ENCODE peak calls at places on chromosomes 1 and 21, in five cellular contexts. E is fibroblast of lung, Q is uterus, A is tibial nerve, O is tibial artery. K is an unnamed sample.
A peak's percentile ranks its signal among the peaks of the same experiment; 100 is the strongest.

GRCh38 chr1:168101336-168101735 is 35.4 kb downstream of the GPR161 start:
- DNase-seq in E (no peak), Q (no peak), A (no peak), O (no peak), K (no peak)

GRCh38 chr1:53349968-53350852 is 22.3 kb upstream of the LRP8 start:
- DNase-seq in E (no peak), Q (no peak), A (no peak), O (no peak), K (no peak)

GRCh38 chr1:236120725-236121153 is 21.6 kb upstream of the GPR137B start:
- DNase-seq in E (no peak), Q (no peak), A (no peak), O (no peak), K (no peak)

GRCh38 chr1:32077451-32077850 is 4.7 kb downstream of the TMEM39B start:
- DNase-seq in E (no peak), Q (no peak), A (no peak), O (no peak), K (no peak)

GRCh38 chr1:210332719-210333398 is 4.2 kb downstream of the HHAT start:
- DNase-seq in E (peak; percentile 73), Q (no peak), A (no peak), O (no peak), K (no peak)

GRCh38 chr1:17502326-17502778 is 37.1 kb upstream of the ARHGEF10L start:
- DNase-seq in E (peak; percentile 75), Q (peak; percentile 83), A (peak; percentile 84), O (peak; percentile 94), K (peak; percentile 46)

GRCh38 chr1:115229016-115229415 is 109.0 kb downstream of the NGF start:
- DNase-seq in E (no peak), Q (no peak), A (no peak), O (no peak), K (no peak)

GRCh38 chr1:70264875-70265274 is 43.7 kb downstream of the SRSF11 start:
- DNase-seq in E (no peak), Q (no peak), A (no peak), O (no peak), K (no peak)

GRCh38 chr21:26769613-26770188 is 75.5 kb downstream of the ADAMTS1 start:
- DNase-seq in E (peak; percentile 11), Q (peak; percentile 32), A (no peak), O (no peak), K (no peak)

GRCh38 chr1:248618878-248619277 is 16.0 kb downstream of the OR2T11 start:
- DNase-seq in E (no peak), Q (no peak), A (peak; percentile 24), O (peak; percentile 30), K (no peak)

GRCh38 chr1:197093226-197093887 is 26.3 kb upstream of the F13B start:
- DNase-seq in E (no peak), Q (no peak), A (no peak), O (no peak), K (no peak)

GRCh38 chr1:155529109-155529508 is 33.5 kb downstream of the ASH1L start:
- DNase-seq in E (peak; percentile 31), Q (no peak), A (no peak), O (no peak), K (no peak)

GRCh38 chr1:28296401-28297220 is 32.2 kb upstream of the MED18 start:
- DNase-seq in E (peak; percentile 21), Q (peak; percentile 91), A (no peak), O (no peak), K (no peak)

GRCh38 chr21:44006017-44006624 is 6.0 kb upstream of the TRAPPC10 start:
- DNase-seq in E (peak; percentile 98), Q (peak; percentile 67), A (no peak), O (peak; percentile 39), K (no peak)

GRCh38 chr1:24968941-24969585 is 39.0 kb upstream of the RUNX3 start:
- DNase-seq in E (no peak), Q (no peak), A (no peak), O (no peak), K (no peak)

GRCh38 chr1:93705897-93706500 is 24.4 kb upstream of the BCAR3 start:
- DNase-seq in E (peak; percentile 51), Q (no peak), A (no peak), O (no peak), K (no peak)

GRCh38 chr1:51445346-51446090 is 73.5 kb downstream of the EPS15 start:
- DNase-seq in E (no peak), Q (no peak), A (no peak), O (no peak), K (no peak)

GRCh38 chr1:85570446-85571180 is 9.9 kb upstream of the CCN1 start:
- DNase-seq in E (peak; percentile 31), Q (no peak), A (no peak), O (no peak), K (no peak)

GRCh38 chr1:230277201-230277771 is 148.8 kb downstream of the PGBD5 start:
- DNase-seq in E (no peak), Q (peak; percentile 9), A (no peak), O (no peak), K (no peak)

GRCh38 chr1:26610781-26611180 is 81.2 kb downstream of the RPS6KA1 start:
- DNase-seq in E (no peak), Q (no peak), A (no peak), O (no peak), K (no peak)

GRCh38 chr1:207497951-207498350 is 2.0 kb downstream of the CR1 start:
- DNase-seq in E (no peak), Q (no peak), A (no peak), O (no peak), K (no peak)

GRCh38 chr21:27407296-27407695 is 440.4 kb upstream of the ADAMTS5 start:
- DNase-seq in E (no peak), Q (no peak), A (no peak), O (no peak), K (no peak)

GRCh38 chr1:67019600-67020136 is 34.3 kb downstream of the SLC35D1 start:
- DNase-seq in E (peak; percentile 99), Q (no peak), A (no peak), O (no peak), K (no peak)

GRCh38 chr1:117061986-117062415 is 1.9 kb downstream of the TTF2 start:
- DNase-seq in E (peak; percentile 89), Q (no peak), A (no peak), O (no peak), K (no peak)

GRCh38 chr1:54885863-54886723 is 902 bp downstream of the DHCR24 start:
- DNase-seq in E (peak; percentile 67), Q (no peak), A (no peak), O (no peak), K (no peak)

GRCh38 chr1:54884135-54884586 is 2.8 kb downstream of the DHCR24 start:
- DNase-seq in E (peak; percentile 59), Q (no peak), A (no peak), O (no peak), K (no peak)

GRCh38 chr1:54883349-54884102 is 3.5 kb downstream of the DHCR24 start:
- DNase-seq in E (no peak), Q (no peak), A (peak; percentile 16), O (peak; percentile 29), K (no peak)

GRCh38 chr1:54885237-54885679 is 1.7 kb downstream of the DHCR24 start:
- DNase-seq in E (no peak), Q (no peak), A (no peak), O (no peak), K (no peak)

DNA sequence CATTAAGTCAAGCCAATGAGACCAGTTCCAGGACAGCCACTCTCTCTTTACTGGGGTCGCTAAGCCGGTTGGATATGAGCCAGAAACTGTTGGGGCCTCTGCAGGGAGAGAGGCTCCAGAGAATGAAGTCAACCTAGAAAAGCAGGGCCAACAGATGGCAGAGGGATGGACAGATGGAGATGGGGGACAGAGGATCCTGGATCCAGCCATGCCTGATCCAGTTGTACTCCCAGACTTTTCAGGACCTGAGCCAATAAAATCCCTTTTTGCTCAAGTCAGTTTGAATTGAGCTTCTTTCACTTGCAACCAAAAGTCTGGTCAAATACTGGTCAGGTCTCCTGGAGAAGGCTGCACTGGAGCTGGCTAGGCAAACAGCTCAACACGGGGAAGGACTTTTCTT is 2.2 kb downstream of the DHCR24 start:
- DNase-seq in E (no peak), Q (no peak), A (no peak), O (no peak), K (no peak)
- H3K27ac ChIP-seq in E (no peak overlapping the region), Q (no peak overlapping the region), A (peak overlapping the region; percentile 86), O (no peak overlapping the region), K (no peak overlapping the region)

GRCh38 chr1:2354511-2355407 is 36.6 kb downstream of the MORN1 start:
- DNase-seq in E (no peak), Q (no peak), A (no peak), O (no peak), K (no peak)
- H3K27ac ChIP-seq in E (no peak overlapping the region), Q (no peak overlapping the region), A (no peak overlapping the region), O (no peak overlapping the region), K (no peak overlapping the region)

GRCh38 chr1:221602866-221603265 is 139.0 kb downstream of the DUSP10 start:
- DNase-seq in E (peak; percentile 6), Q (no peak), A (no peak), O (no peak), K (no peak)

GRCh38 chr1:221606216-221606615 is 135.7 kb downstream of the DUSP10 start:
- DNase-seq in E (no peak), Q (no peak), A (no peak), O (no peak), K (no peak)

GRCh38 chr1:221605569-221605968 is 136.3 kb downstream of the DUSP10 start:
- DNase-seq in E (no peak), Q (no peak), A (no peak), O (no peak), K (no peak)

GRCh38 chr1:221601166-221601565 is 140.7 kb downstream of the DUSP10 start:
- DNase-seq in E (no peak), Q (no peak), A (no peak), O (no peak), K (no peak)

GRCh38 chr1:221604948-221605347 is 136.9 kb downstream of the DUSP10 start:
- DNase-seq in E (no peak), Q (no peak), A (no peak), O (no peak), K (no peak)
- H3K27ac ChIP-seq in E (no peak overlapping the region), Q (no peak overlapping the region), A (no peak overlapping the region), O (no peak overlapping the region), K (no peak overlapping the region)

GRCh38 chr1:61318319-61319125 is 236.2 kb downstream of the NFIA start:
- DNase-seq in E (peak; percentile 69), Q (peak; percentile 65), A (no peak), O (peak; percentile 73), K (no peak)

GRCh38 chr1:61310057-61310456 is 227.7 kb downstream of the NFIA start:
- DNase-seq in E (no peak), Q (no peak), A (no peak), O (no peak), K (no peak)

GRCh38 chr1:61310538-61310937 is 228.2 kb downstream of the NFIA start:
- DNase-seq in E (no peak), Q (no peak), A (no peak), O (no peak), K (no peak)

GRCh38 chr1:61316493-61316892 is 234.1 kb downstream of the NFIA start:
- DNase-seq in E (no peak), Q (no peak), A (no peak), O (no peak), K (no peak)

DNA sequence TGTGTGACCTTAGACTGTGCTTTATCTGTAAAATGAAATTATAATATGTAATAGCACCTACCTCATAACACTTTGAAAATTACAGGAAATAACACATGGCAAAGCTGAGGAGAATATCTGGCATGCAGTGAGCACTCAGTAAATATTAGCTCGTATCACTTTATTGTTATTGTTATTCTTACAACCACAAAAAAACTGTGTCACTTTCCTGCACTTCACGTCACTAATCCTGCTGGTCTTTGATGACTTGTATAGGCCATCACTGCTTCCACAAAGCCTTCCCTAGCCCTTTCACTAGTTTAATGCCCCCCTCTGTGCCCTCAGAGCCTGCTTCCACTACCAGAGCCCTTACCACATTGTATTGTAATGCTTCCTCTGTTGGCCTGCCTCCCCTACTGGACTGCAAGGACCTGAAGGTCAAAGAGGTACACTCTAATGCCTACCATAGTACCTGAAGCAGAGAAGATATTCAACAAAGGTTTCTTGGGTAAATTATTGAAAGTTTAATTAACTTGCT is 231.6 kb downstream of the NFIA start:
- DNase-seq in E (no peak), Q (no peak), A (no peak), O (no peak), K (no peak)
- H3K27ac ChIP-seq in E (no peak overlapping the region), Q (no peak overlapping the region), A (no peak overlapping the region), O (no peak overlapping the region), K (no peak overlapping the region)